ENCODE peak calls at places on chromosomes 13 and 19, in five cellular contexts. T is H9, N is mesenchymal stem cell, I is H1, J is trophoblast cell. D is an unnamed sample.

GRCh38 chr13:108113407-108113806 is 101.9 kb downstream of the LIG4 start:
- DNase-seq in N (no peak), T (no peak), J (no peak), I (no peak), D (no peak)

GRCh38 chr19:31831421-31831820 is 482.2 kb upstream of the TSHZ3 start:
- DNase-seq in J (no peak), I (no peak), T (no peak), N (no peak), D (no peak)

GRCh38 chr19:2070436-2070827 is 19.4 kb upstream of the MKNK2 start:
- DNase-seq in I (no peak), J (no peak), N (no peak), T (no peak), D (no peak)

GRCh38 chr19:31515931-31516330 is 166.7 kb upstream of the TSHZ3 start:
- DNase-seq in N (peak; percentile 15), T (no peak), I (no peak), J (no peak), D (no peak)

GRCh38 chr13:60716296-60716695 is 319.3 kb downstream of the TDRD3 start:
- DNase-seq in T (no peak), N (no peak), I (no peak), J (no peak), D (no peak)

GRCh38 chr13:95809429-95809828 is 132.5 kb downstream of the DNAJC3 start:
- DNase-seq in N (no peak), T (no peak), I (no peak), J (no peak), D (no peak)

GRCh38 chr13:79190932-79191331 is 215.1 kb downstream of the RBM26 start:
- DNase-seq in T (no peak), J (no peak), N (no peak), I (no peak), D (no peak)

GRCh38 chr13:96958286-96958891 is 35.9 kb downstream of the OXGR1 start:
- DNase-seq in T (no peak), J (peak; percentile 14), I (no peak), N (peak; percentile 31), D (peak; percentile 33)

GRCh38 chr13:60363288-60363687 is 33.7 kb upstream of the TDRD3 start:
- DNase-seq in N (no peak), I (no peak), T (no peak), J (no peak), D (no peak)

GRCh38 chr19:12936582-12936981 is 1.8 kb upstream of the CALR start:
- DNase-seq in J (no peak), N (no peak), T (no peak), I (no peak), D (no peak)

GRCh38 chr19:53772943-53773342 is 51.2 kb downstream of the NLRP12 start:
- DNase-seq in I (no peak), N (peak; percentile 42), T (peak; percentile 75), J (peak; percentile 83), D (peak; percentile 61)

GRCh38 chr13:51067376-51068125 is 43.5 kb downstream of the C13orf42 start:
- DNase-seq in J (no peak), T (no peak), I (no peak), N (no peak), D (no peak)

GRCh38 chr13:24692541-24692940 is 12.3 kb downstream of the ATP12A start:
- DNase-seq in J (no peak), I (no peak), T (no peak), N (peak; percentile 66), D (no peak)

GRCh38 chr13:107373551-107373950 is 805.6 kb upstream of the ARGLU1 start:
- DNase-seq in I (no peak), J (no peak), T (peak; percentile 33), N (peak; percentile 88), D (peak; percentile 26)

GRCh38 chr13:32048816-32049215 is 17.2 kb downstream of the FRY start:
- DNase-seq in N (peak; percentile 24), I (no peak), T (no peak), J (no peak), D (no peak)

GRCh38 chr13:30843548-30843947 is 62.5 kb upstream of the MEDAG start:
- DNase-seq in N (no peak), J (no peak), I (no peak), T (no peak), D (no peak)

GRCh38 chr13:62537593-62537992 is 1121.9 kb upstream of the PCDH20 start:
- DNase-seq in I (no peak), T (no peak), J (no peak), N (no peak), D (no peak)

GRCh38 chr19:29371766-29372415 is 153.9 kb upstream of the VSTM2B start:
- DNase-seq in N (no peak), I (no peak), J (no peak), T (peak; percentile 22), D (no peak)

GRCh38 chr19:8001995-8002849 is 3.2 kb downstream of the ELAVL1 start:
- DNase-seq in T (peak; percentile 95), J (peak; percentile 86), N (peak; percentile 88), I (peak; percentile 79), D (peak; percentile 89)

GRCh38 chr13:28583661-28584091 is 75.3 kb upstream of the POMP start:
- DNase-seq in T (no peak), N (peak; percentile 29), I (no peak), J (no peak), D (no peak)

GRCh38 chr19:49896863-49897621 is at the start of gene IL4I1:
- DNase-seq in N (peak; percentile 42), J (no peak), T (no peak), I (no peak), D (no peak)

GRCh38 chr13:72774019-72774418 is 7.7 kb downstream of the DIS3 start:
- DNase-seq in I (no peak), J (no peak), T (no peak), N (peak; percentile 20), D (no peak)

GRCh38 chr13:95411641-95412040 is 110.4 kb upstream of the ABCC4 start:
- DNase-seq in I (no peak), N (peak; percentile 26), T (no peak), J (no peak), D (no peak)

GRCh38 chr13:26280295-26280694 is 26.4 kb downstream of the CDK8 start:
- DNase-seq in T (no peak), N (peak; percentile 12), J (peak; percentile 66), I (no peak), D (no peak)

GRCh38 chr13:97492257-97492656 is 58.3 kb downstream of the RAP2A start:
- DNase-seq in I (no peak), J (no peak), T (no peak), N (no peak), D (no peak)

DNA sequence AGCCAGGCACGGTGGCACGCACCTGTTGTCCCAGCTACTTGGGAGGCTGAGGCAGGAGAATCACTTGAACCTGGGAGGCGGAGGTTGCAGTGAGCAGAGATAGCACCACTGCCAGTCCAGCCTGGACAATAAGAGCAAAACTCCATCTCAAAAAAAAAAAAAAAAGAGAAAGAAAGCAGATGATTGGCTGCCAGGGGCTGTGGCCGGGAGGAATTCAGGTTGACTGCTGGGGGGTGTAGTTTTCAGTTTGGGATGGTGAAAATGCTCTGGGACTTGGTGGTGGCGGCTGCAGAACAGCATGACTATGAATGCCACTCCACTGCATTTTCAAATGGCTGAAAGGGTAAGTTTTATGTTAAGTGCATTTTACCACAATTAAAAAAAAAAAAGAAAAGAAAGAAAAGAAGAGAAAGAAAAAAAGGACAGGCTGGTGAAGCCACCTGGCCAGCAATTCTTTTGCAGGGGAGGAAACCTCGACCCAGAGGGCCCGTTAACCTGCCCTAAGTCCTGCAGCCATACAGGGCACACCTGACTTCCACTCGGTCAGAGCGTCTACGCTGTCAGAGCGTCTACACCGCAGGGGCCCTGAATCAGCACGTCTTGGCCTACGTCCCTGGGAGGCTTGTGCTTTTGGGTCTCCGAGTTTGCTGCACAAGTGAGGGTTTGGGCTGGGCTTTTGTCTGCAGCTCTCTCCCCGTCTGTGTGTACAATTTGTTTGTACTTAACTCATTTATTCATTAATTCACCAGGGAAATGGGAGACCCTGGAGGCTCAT is 3.6 kb downstream of the ISOC2 start:
- DNase-seq in N (no peak), T (no peak), J (no peak), I (no peak), D (no peak)
- H2AK5ac ChIP-seq in N (no peak overlapping the region), T (no peak overlapping the region), J (no peak overlapping the region), I (no peak overlapping the region), D (no peak overlapping the region)

GRCh38 chr13:35460061-35460460 is 16.4 kb downstream of the MAB21L1 start:
- DNase-seq in N (no peak), I (no peak), J (no peak), T (no peak), D (no peak)
- H2BK12ac ChIP-seq in N (no peak overlapping the region), I (no peak overlapping the region), J (no peak overlapping the region), T (no peak overlapping the region), D (no peak overlapping the region)

GRCh38 chr19:45467456-45468158 is at the start of gene FOSB:
- DNase-seq in I (no peak), T (peak; percentile 93), N (peak; percentile 95), J (peak; percentile 96), D (peak; percentile 98)
- H2AK5ac ChIP-seq in I (no peak within 1 kb of the TSS), T (no peak within 1 kb of the TSS), N (no peak within 1 kb of the TSS), J (no peak within 1 kb of the TSS), D (peak within 1 kb of the TSS; percentile 74)

GRCh38 chr13:42190529-42190928 is 81.4 kb upstream of the AKAP11 start:
- DNase-seq in I (no peak), J (no peak), T (no peak), N (no peak), D (no peak)
- H2BK12ac ChIP-seq in I (no peak overlapping the region), J (no peak overlapping the region), T (no peak overlapping the region), N (no peak overlapping the region), D (no peak overlapping the region)

DNA sequence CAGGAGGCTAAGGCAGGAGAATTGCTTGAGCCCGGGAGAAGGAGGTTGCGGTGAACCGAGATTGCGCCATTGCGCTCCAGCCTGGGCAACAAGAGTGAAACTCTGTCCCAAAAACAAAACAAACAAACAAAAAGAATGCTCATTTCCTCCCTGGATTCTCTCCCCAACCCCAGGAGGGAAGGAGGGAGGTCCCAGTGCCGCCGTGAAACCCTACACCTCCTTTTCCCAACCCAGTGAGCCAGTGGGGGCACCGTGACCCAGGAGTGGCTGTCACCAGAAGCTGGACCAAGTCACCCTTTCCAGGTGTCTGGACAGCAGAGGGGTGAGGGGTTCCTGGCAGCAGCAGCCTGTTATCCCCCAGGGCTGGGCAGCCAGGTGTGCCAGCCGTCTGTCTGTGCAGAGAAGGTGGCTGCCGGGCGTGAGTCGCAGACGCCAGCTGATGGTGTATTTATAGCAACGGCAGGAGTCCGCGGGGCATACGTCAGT is 23.5 kb downstream of the NFIC start:
- DNase-seq in N (peak; percentile 73), T (peak; percentile 61), I (no peak), J (no peak), D (no peak)
- H2AK5ac ChIP-seq in N (no peak overlapping the region), T (no peak overlapping the region), I (no peak overlapping the region), J (no peak overlapping the region), D (peak overlapping the region; percentile 47)

GRCh38 chr19:40457048-40457447 is 8.5 kb downstream of the BLVRB start:
- DNase-seq in I (no peak), J (no peak), N (no peak), T (no peak), D (no peak)

GRCh38 chr19:40449506-40449905 is 5.4 kb upstream of the SERTAD3 start:
- DNase-seq in J (no peak), I (no peak), T (no peak), N (no peak), D (no peak)

GRCh38 chr19:40450664-40451063 is 6.5 kb upstream of the SERTAD3 start:
- DNase-seq in N (no peak), J (no peak), I (no peak), T (no peak), D (no peak)

GRCh38 chr19:40452016-40452415 is 7.9 kb upstream of the SERTAD3 start:
- DNase-seq in N (no peak), T (no peak), J (no peak), I (no peak), D (no peak)

GRCh38 chr19:40453151-40453735 is 9.1 kb upstream of the SERTAD3 start:
- DNase-seq in I (no peak), T (no peak), N (no peak), J (no peak), D (no peak)
- H2BK12ac ChIP-seq in I (no peak overlapping the region), T (no peak overlapping the region), N (no peak overlapping the region), J (no peak overlapping the region), D (no peak overlapping the region)

D was measured in neuronal stem cell.